ENCODE peak calls at places on chromosome 5, in seven cellular contexts. One of them, this sample, is unnamed.

GRCh38 chr5:168372351-168372946 is 81.0 kb downstream of the WWC1 start:
- DNase-seq in Peyer's patch: no peak
- DNase-seq in activated CD8-positive, alpha-beta memory T cell treated with anti-CD3 and anti-CD28 coated beads, Interleukin-2, amount 10 ng/mL, durations not matched to agents 7 days and 5 days: no peak
- DNase-seq in posterior cingulate gyrus: no peak
- DNase-seq in kidney tubule cell: no peak
- DNase-seq in germinal center: peak; percentile 37
- DNase-seq in T follicular helper cell: no peak
- DNase-seq in this sample: no peak

GRCh38 chr5:58457040-58457439 is 2.8 kb downstream of the PLK2 start:
- DNase-seq in germinal center: no peak
- DNase-seq in posterior cingulate gyrus: no peak
- DNase-seq in activated CD8-positive, alpha-beta memory T cell treated with anti-CD3 and anti-CD28 coated beads, Interleukin-2, amount 10 ng/mL, durations not matched to agents 7 days and 5 days: no peak
- DNase-seq in kidney tubule cell: peak; percentile 55
- DNase-seq in Peyer's patch: no peak
- DNase-seq in T follicular helper cell: no peak
- DNase-seq in this sample: no peak

GRCh38 chr5:140011297-140011802 is 31.7 kb downstream of the NRG2 start:
- DNase-seq in posterior cingulate gyrus: no peak
- DNase-seq in activated CD8-positive, alpha-beta memory T cell treated with anti-CD3 and anti-CD28 coated beads, Interleukin-2, amount 10 ng/mL, durations not matched to agents 7 days and 5 days: no peak
- DNase-seq in Peyer's patch: no peak
- DNase-seq in kidney tubule cell: peak; percentile 80
- DNase-seq in T follicular helper cell: no peak
- DNase-seq in germinal center: no peak
- DNase-seq in this sample: no peak

GRCh38 chr5:89276566-89277305 is 393.8 kb upstream of the MEF2C start:
- DNase-seq in germinal center: no peak
- DNase-seq in Peyer's patch: no peak
- DNase-seq in T follicular helper cell: no peak
- DNase-seq in activated CD8-positive, alpha-beta memory T cell treated with anti-CD3 and anti-CD28 coated beads, Interleukin-2, amount 10 ng/mL, durations not matched to agents 7 days and 5 days: no peak
- DNase-seq in kidney tubule cell: peak; percentile 92
- DNase-seq in posterior cingulate gyrus: no peak
- DNase-seq in this sample: no peak

GRCh38 chr5:178319541-178320041 is 87.0 kb upstream of the PHYKPL start:
- DNase-seq in T follicular helper cell: no peak
- DNase-seq in posterior cingulate gyrus: no peak
- DNase-seq in germinal center: no peak
- DNase-seq in Peyer's patch: no peak
- DNase-seq in kidney tubule cell: no peak
- DNase-seq in activated CD8-positive, alpha-beta memory T cell treated with anti-CD3 and anti-CD28 coated beads, Interleukin-2, amount 10 ng/mL, durations not matched to agents 7 days and 5 days: no peak
- DNase-seq in this sample: no peak

GRCh38 chr5:84536797-84537196 is 152.1 kb upstream of the EDIL3 start:
- DNase-seq in activated CD8-positive, alpha-beta memory T cell treated with anti-CD3 and anti-CD28 coated beads, Interleukin-2, amount 10 ng/mL, durations not matched to agents 7 days and 5 days: no peak
- DNase-seq in Peyer's patch: no peak
- DNase-seq in germinal center: no peak
- DNase-seq in posterior cingulate gyrus: no peak
- DNase-seq in T follicular helper cell: no peak
- DNase-seq in kidney tubule cell: no peak
- DNase-seq in this sample: no peak

GRCh38 chr5:172144291-172144815 is 43.7 kb downstream of the STK10 start:
- DNase-seq in germinal center: no peak
- DNase-seq in posterior cingulate gyrus: no peak
- DNase-seq in kidney tubule cell: no peak
- DNase-seq in activated CD8-positive, alpha-beta memory T cell treated with anti-CD3 and anti-CD28 coated beads, Interleukin-2, amount 10 ng/mL, durations not matched to agents 7 days and 5 days: no peak
- DNase-seq in Peyer's patch: no peak
- DNase-seq in T follicular helper cell: no peak
- DNase-seq in this sample: no peak

GRCh38 chr5:178470693-178471025 is 119.5 kb downstream of the COL23A1 start:
- DNase-seq in kidney tubule cell: no peak
- DNase-seq in posterior cingulate gyrus: no peak
- DNase-seq in germinal center: no peak
- DNase-seq in Peyer's patch: no peak
- DNase-seq in activated CD8-positive, alpha-beta memory T cell treated with anti-CD3 and anti-CD28 coated beads, Interleukin-2, amount 10 ng/mL, durations not matched to agents 7 days and 5 days: no peak
- DNase-seq in T follicular helper cell: no peak
- DNase-seq in this sample: no peak

GRCh38 chr5:163354685-163355084 is 82.7 kb upstream of the CCNG1 start:
- DNase-seq in posterior cingulate gyrus: no peak
- DNase-seq in T follicular helper cell: no peak
- DNase-seq in germinal center: peak; percentile 9
- DNase-seq in kidney tubule cell: no peak
- DNase-seq in activated CD8-positive, alpha-beta memory T cell treated with anti-CD3 and anti-CD28 coated beads, Interleukin-2, amount 10 ng/mL, durations not matched to agents 7 days and 5 days: no peak
- DNase-seq in Peyer's patch: no peak
- DNase-seq in this sample: no peak

GRCh38 chr5:147065071-147065470 is 169.8 kb upstream of the STK32A start:
- DNase-seq in germinal center: no peak
- DNase-seq in Peyer's patch: no peak
- DNase-seq in posterior cingulate gyrus: no peak
- DNase-seq in T follicular helper cell: no peak
- DNase-seq in activated CD8-positive, alpha-beta memory T cell treated with anti-CD3 and anti-CD28 coated beads, Interleukin-2, amount 10 ng/mL, durations not matched to agents 7 days and 5 days: no peak
- DNase-seq in kidney tubule cell: no peak
- DNase-seq in this sample: no peak

GRCh38 chr5:32443541-32444190 is 874 bp downstream of the ZFR start:
- DNase-seq in germinal center: peak; percentile 52
- DNase-seq in posterior cingulate gyrus: peak; percentile 16
- DNase-seq in kidney tubule cell: peak; percentile 46
- DNase-seq in activated CD8-positive, alpha-beta memory T cell treated with anti-CD3 and anti-CD28 coated beads, Interleukin-2, amount 10 ng/mL, durations not matched to agents 7 days and 5 days: peak; percentile 63
- DNase-seq in Peyer's patch: no peak
- DNase-seq in T follicular helper cell: peak; percentile 25
- DNase-seq in this sample: peak; percentile 35

This sample was measured in T-helper 9 cell.